ENCODE peak calls at places on chromosomes 16 and 17, in six cellular contexts. One of them, this sample, is unnamed.

GRCh38 chr17:18035704-18036103 is 3.3 kb downstream of the ATPAF2 start:
- DNase-seq in astrocyte: no peak
- DNase-seq in PC-3: no peak
- DNase-seq in fibroblast of lung: no peak
- DNase-seq in A549: no peak
- DNase-seq in neuronal stem cell: no peak
- DNase-seq in this sample: no peak

GRCh38 chr16:59181821-59182420 is 447.8 kb upstream of the GOT2 start:
- DNase-seq in astrocyte: no peak
- DNase-seq in PC-3: no peak
- DNase-seq in fibroblast of lung: no peak
- DNase-seq in A549: no peak
- DNase-seq in neuronal stem cell: no peak
- DNase-seq in this sample: no peak

GRCh38 chr17:4083173-4083572 is 59.7 kb downstream of the ZZEF1 start:
- DNase-seq in astrocyte: no peak
- DNase-seq in PC-3: no peak
- DNase-seq in fibroblast of lung: no peak
- DNase-seq in A549: no peak
- DNase-seq in neuronal stem cell: no peak
- DNase-seq in this sample: no peak

GRCh38 chr16:87496101-87496801 is 3.4 kb upstream of the ZCCHC14 start:
- DNase-seq in astrocyte: no peak
- DNase-seq in PC-3: no peak
- DNase-seq in fibroblast of lung: no peak
- DNase-seq in A549: no peak
- DNase-seq in neuronal stem cell: no peak
- DNase-seq in this sample: no peak

GRCh38 chr16:10619271-10619849 is 39.0 kb upstream of the EMP2 start:
- DNase-seq in astrocyte: no peak
- DNase-seq in PC-3: no peak
- DNase-seq in fibroblast of lung: no peak
- DNase-seq in A549: no peak
- DNase-seq in neuronal stem cell: no peak
- DNase-seq in this sample: no peak

GRCh38 chr16:52586159-52586558 is 39.2 kb upstream of the TOX3 start:
- DNase-seq in astrocyte: no peak
- DNase-seq in PC-3: no peak
- DNase-seq in fibroblast of lung: no peak
- DNase-seq in A549: no peak
- DNase-seq in neuronal stem cell: no peak
- DNase-seq in this sample: no peak

GRCh38 chr17:422196-422930 is 69.8 kb upstream of the RPH3AL start:
- DNase-seq in astrocyte: no peak
- DNase-seq in PC-3: no peak
- DNase-seq in fibroblast of lung: no peak
- DNase-seq in A549: no peak
- DNase-seq in neuronal stem cell: no peak
- DNase-seq in this sample: no peak

GRCh38 chr17:77778636-77779524 is 179.6 kb upstream of the TNRC6C start:
- DNase-seq in astrocyte: peak; percentile 2
- DNase-seq in PC-3: no peak
- DNase-seq in fibroblast of lung: no peak
- DNase-seq in A549: peak; percentile 35
- DNase-seq in neuronal stem cell: no peak
- DNase-seq in this sample: no peak

GRCh38 chr17:2925011-2925410 is 128.8 kb downstream of the RAP1GAP2 start:
- DNase-seq in astrocyte: peak; percentile 43
- DNase-seq in PC-3: no peak
- DNase-seq in fibroblast of lung: no peak
- DNase-seq in A549: no peak
- DNase-seq in neuronal stem cell: no peak
- DNase-seq in this sample: no peak

GRCh38 chr17:21352221-21352980 is 23.8 kb upstream of the KCNJ12 start:
- DNase-seq in astrocyte: no peak
- DNase-seq in PC-3: no peak
- DNase-seq in fibroblast of lung: no peak
- DNase-seq in A549: no peak
- DNase-seq in neuronal stem cell: no peak
- DNase-seq in this sample: no peak

GRCh38 chr17:82354804-82355308 is 4.2 kb upstream of the TEX19 start:
- DNase-seq in astrocyte: no peak
- DNase-seq in PC-3: no peak
- DNase-seq in fibroblast of lung: no peak
- DNase-seq in A549: no peak
- DNase-seq in neuronal stem cell: no peak
- DNase-seq in this sample: no peak

GRCh38 chr17:63434951-63435571 is 11.0 kb downstream of the CYB561 start:
- DNase-seq in astrocyte: peak; percentile 27
- DNase-seq in PC-3: peak; percentile 99
- DNase-seq in fibroblast of lung: peak; percentile 29
- DNase-seq in A549: peak; percentile 62
- DNase-seq in neuronal stem cell: no peak
- DNase-seq in this sample: peak; percentile 68

GRCh38 chr16:30858111-30858495 is 35.8 kb downstream of the BCL7C start:
- DNase-seq in astrocyte: no peak
- DNase-seq in PC-3: no peak
- DNase-seq in fibroblast of lung: no peak
- DNase-seq in A549: no peak
- DNase-seq in neuronal stem cell: no peak
- DNase-seq in this sample: no peak

GRCh38 chr16:75043175-75043937 is 44.5 kb downstream of the ZNRF1 start:
- DNase-seq in astrocyte: peak; percentile 49
- DNase-seq in PC-3: no peak
- DNase-seq in fibroblast of lung: no peak
- DNase-seq in A549: no peak
- DNase-seq in neuronal stem cell: no peak
- DNase-seq in this sample: no peak

GRCh38 chr17:75370288-75370687 is 35.2 kb downstream of the GRB2 start:
- DNase-seq in astrocyte: no peak
- DNase-seq in PC-3: no peak
- DNase-seq in fibroblast of lung: no peak
- DNase-seq in A549: no peak
- DNase-seq in neuronal stem cell: no peak
- DNase-seq in this sample: no peak

GRCh38 chr17:73586921-73587680 is 57.1 kb downstream of the SDK2 start:
- DNase-seq in astrocyte: no peak
- DNase-seq in PC-3: peak; percentile 47
- DNase-seq in fibroblast of lung: no peak
- DNase-seq in A549: peak; percentile 21
- DNase-seq in neuronal stem cell: no peak
- DNase-seq in this sample: no peak

GRCh38 chr17:50640701-50641338 is 6.1 kb downstream of the ABCC3 start:
- DNase-seq in astrocyte: no peak
- DNase-seq in PC-3: peak; percentile 51
- DNase-seq in fibroblast of lung: peak; percentile 57
- DNase-seq in A549: peak; percentile 79
- DNase-seq in neuronal stem cell: no peak
- DNase-seq in this sample: peak; percentile 46

GRCh38 chr17:17806035-17806434 is 30.8 kb downstream of the SREBF1 start:
- DNase-seq in astrocyte: no peak
- DNase-seq in PC-3: no peak
- DNase-seq in fibroblast of lung: no peak
- DNase-seq in A549: no peak
- DNase-seq in neuronal stem cell: no peak
- DNase-seq in this sample: no peak

GRCh38 chr16:79871906-79872305 is 271.4 kb upstream of the MAF start:
- DNase-seq in astrocyte: no peak
- DNase-seq in PC-3: no peak
- DNase-seq in fibroblast of lung: no peak
- DNase-seq in A549: no peak
- DNase-seq in neuronal stem cell: no peak
- DNase-seq in this sample: no peak

GRCh38 chr16:69490707-69491324 is 66.4 kb downstream of the CYB5B start:
- DNase-seq in astrocyte: no peak
- DNase-seq in PC-3: no peak
- DNase-seq in fibroblast of lung: no peak
- DNase-seq in A549: no peak
- DNase-seq in neuronal stem cell: no peak
- DNase-seq in this sample: no peak

DNA sequence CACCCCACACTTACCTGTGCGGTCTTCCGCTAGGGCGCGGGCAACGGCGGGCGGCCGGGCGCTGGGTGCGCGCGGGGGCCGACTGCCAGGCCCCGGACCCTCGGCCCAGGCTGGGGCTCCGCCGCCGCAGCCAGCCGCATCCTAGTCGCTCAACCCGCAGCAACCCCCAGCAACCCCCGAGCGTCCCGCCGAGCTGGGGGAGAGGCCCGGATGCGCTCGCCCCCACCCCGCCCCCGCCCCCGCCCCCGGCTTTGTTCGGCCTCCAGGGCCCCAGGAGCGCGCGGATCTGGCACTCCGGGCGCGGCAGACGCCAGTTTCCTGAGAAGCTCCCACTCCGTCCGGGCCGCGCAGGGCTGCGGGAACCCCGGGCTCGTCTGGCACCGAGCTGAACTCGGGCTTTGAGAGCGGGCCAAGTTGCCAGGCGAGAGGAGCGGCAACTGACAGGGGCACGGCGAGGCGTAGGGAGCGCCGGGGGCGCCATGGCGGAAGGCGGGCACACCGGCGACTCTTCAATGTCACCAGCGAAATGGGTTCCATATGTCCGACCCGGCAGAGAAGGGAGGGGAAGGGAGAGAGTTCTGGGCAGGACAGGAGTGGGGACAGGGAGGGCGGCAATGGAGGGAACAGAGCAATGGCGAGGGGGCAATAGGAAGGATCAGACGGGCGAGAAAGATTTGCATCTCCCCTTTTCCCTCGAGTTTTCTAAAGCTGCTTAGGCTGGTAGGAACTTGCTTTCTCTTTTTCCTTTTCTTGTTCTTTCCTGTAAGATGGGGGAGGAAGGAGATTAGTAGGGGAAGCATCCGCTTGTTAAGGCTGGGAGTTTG is 13.7 kb downstream of the HOXB4 start:
- DNase-seq in astrocyte: no peak
- DNase-seq in PC-3: no peak
- DNase-seq in fibroblast of lung: no peak
- DNase-seq in A549: no peak
- DNase-seq in neuronal stem cell: no peak
- DNase-seq in this sample: no peak
- H3K4me2 ChIP-seq in astrocyte: peak overlapping the region; percentile 86
- H3K4me2 ChIP-seq in PC-3: no peak overlapping the region
- H3K4me2 ChIP-seq in fibroblast of lung: peak overlapping the region; percentile 95
- H3K4me2 ChIP-seq in A549: no peak overlapping the region
- H3K4me2 ChIP-seq in neuronal stem cell: no peak overlapping the region
- H3K4me2 ChIP-seq in this sample: no peak overlapping the region

DNA sequence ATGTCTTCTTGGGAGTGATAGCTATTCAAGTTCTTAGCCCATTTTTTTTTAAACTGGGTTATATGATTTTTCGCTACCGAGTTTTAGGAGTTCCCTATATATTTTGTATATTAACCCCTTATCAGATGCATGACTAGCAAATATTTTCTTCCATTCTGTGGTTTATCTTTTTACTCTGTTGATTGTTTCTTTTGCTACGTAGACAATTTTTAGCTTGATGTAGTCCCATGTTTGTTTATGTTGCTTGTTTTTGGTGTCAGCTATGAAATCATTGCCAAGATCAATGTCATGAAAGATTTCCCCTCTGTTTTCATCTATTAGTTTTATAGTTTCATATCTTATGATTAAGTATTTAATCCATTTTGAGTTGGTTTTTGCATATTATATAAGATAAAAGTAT is 480.5 kb downstream of the CDH11 start:
- DNase-seq in astrocyte: no peak
- DNase-seq in PC-3: no peak
- DNase-seq in fibroblast of lung: no peak
- DNase-seq in A549: no peak
- DNase-seq in neuronal stem cell: no peak
- DNase-seq in this sample: no peak
- H3K9me3 ChIP-seq in astrocyte: no peaks in the 10 kb centered on the region
- H3K9me3 ChIP-seq in PC-3: no peaks in the 10 kb centered on the region
- H3K9me3 ChIP-seq in fibroblast of lung: no peaks in the 10 kb centered on the region
- H3K9me3 ChIP-seq in A549: no peaks in the 10 kb centered on the region
- H3K9me3 ChIP-seq in neuronal stem cell: no peaks in the 10 kb centered on the region
- H3K9me3 ChIP-seq in this sample: no peaks in the 10 kb centered on the region

DNA sequence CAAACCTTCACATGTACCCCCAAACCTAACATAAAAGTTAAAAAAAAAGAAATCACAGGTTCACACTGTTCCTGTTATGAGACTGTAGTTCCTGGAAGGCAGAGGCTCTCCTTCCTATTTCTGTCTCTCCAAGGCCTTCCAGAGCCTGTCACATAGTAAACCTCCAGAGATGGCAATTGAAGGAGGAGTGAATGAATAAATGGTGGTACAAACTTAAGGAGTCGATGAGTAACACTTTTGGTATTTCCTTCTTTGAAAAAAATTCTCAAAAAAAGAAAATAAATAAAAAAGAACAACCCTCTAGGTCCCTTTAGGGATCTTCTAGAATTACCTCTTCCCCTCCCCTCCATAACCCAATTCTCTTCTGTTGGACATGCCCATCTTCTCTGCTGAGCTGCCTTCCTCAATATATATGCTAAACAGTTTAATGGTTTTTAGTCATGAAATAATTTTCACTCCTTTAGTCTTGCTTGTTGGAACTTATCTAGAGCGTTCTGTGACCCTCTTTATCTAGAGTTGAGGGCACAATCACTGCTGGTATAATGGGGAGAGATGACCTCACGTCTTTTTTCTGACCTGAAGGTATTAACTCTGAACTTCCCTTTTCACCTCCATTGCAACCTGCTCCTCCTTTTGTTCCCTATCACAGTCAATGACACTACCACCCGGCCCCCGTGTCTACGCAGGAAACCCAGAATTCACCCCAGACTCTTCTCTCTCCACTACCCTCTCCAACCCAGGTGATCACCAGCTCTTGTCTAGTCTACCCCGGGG is 1.7 kb upstream of the TAF15 start:
- DNase-seq in astrocyte: peak; percentile 47
- DNase-seq in PC-3: peak; percentile 45
- DNase-seq in fibroblast of lung: peak; percentile 70
- DNase-seq in A549: no peak
- DNase-seq in neuronal stem cell: no peak
- DNase-seq in this sample: peak; percentile 37
- H3K27ac ChIP-seq in astrocyte: no peak overlapping the region
- H3K27ac ChIP-seq in PC-3: no peak overlapping the region
- H3K27ac ChIP-seq in fibroblast of lung: no peak overlapping the region
- H3K27ac ChIP-seq in A549: peak overlapping the region; percentile 97
- H3K27ac ChIP-seq in neuronal stem cell: no peak overlapping the region
- H3K27ac ChIP-seq in this sample: peak overlapping the region; percentile 98

DNA sequence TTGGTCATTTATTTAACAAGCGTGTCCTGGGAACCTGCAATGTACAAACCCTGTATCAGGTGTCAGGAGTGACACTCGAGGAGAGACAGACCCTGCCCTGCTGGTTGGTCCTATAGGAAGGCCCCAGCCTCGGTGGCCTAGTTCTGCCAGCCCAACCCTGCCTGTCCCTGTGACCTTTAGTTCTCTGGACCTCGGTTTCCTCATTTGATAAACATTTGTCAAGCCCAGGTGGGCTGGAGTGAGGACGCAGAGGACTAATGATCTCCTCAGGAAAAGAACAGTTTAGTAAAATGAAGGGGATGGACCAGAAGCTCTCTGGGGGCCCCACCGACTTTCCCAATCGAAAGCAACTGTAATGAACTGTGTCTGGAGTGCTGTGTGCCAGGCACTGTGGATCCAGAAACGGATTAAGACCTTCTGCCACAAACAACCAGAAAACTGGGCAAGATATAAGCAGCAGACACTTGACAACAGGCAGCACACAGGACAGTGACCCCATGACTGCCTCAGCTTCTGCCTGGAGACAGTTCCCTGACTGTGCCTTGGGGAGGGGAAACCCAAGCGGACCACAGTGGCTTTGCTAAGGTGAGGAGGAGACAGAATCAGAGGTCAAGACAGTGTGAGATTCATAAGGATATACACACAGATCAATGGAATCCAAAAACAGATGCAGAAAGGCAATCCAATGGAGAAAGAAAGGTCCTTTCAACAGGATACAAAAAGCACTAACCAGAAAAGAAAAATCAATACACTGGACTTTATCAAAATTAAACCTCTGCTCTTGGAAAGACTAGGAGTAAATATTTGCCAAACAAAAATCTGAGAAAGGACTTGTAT is 8.8 kb downstream of the PRCD start:
- DNase-seq in astrocyte: no peak
- DNase-seq in PC-3: no peak
- DNase-seq in fibroblast of lung: no peak
- DNase-seq in A549: no peak
- DNase-seq in neuronal stem cell: no peak
- DNase-seq in this sample: no peak
- H3K4me2 ChIP-seq in astrocyte: no peak overlapping the region
- H3K4me2 ChIP-seq in PC-3: no peak overlapping the region
- H3K4me2 ChIP-seq in fibroblast of lung: no peak overlapping the region
- H3K4me2 ChIP-seq in A549: no peak overlapping the region
- H3K4me2 ChIP-seq in neuronal stem cell: no peak overlapping the region
- H3K4me2 ChIP-seq in this sample: no peak overlapping the region